ENCODE peak calls at places on chromosomes 11 and 22, in four cellular contexts. One of them, this sample, is unnamed.

GRCh38 chr11:17781221-17781620 is 46.6 kb downstream of the KCNC1 start:
- DNase-seq in RWPE2: no peak
- DNase-seq in A549: no peak
- DNase-seq in heart left ventricle: no peak
- DNase-seq in this sample: peak

GRCh38 chr22:19469421-19469820 is 9.6 kb downstream of the UFD1 start:
- DNase-seq in RWPE2: no peak
- DNase-seq in A549: no peak
- DNase-seq in heart left ventricle: no peak
- DNase-seq in this sample: no peak

GRCh38 chr11:111356660-111357048 is 22.4 kb downstream of the POU2AF1 start:
- DNase-seq in RWPE2: no peak
- DNase-seq in A549: no peak
- DNase-seq in heart left ventricle: no peak
- DNase-seq in this sample: no peak

GRCh38 chr11:106391771-106392412 is 314.4 kb downstream of the AASDHPPT start:
- DNase-seq in RWPE2: no peak
- DNase-seq in A549: no peak
- DNase-seq in heart left ventricle: no peak
- DNase-seq in this sample: no peak

GRCh38 chr11:84249344-84250135 is 963.4 kb upstream of the CCDC90B start:
- DNase-seq in RWPE2: no peak
- DNase-seq in A549: no peak
- DNase-seq in heart left ventricle: no peak
- DNase-seq in this sample: no peak

GRCh38 chr11:69352181-69352580 is 58.2 kb downstream of the MYEOV start:
- DNase-seq in RWPE2: no peak
- DNase-seq in A549: no peak
- DNase-seq in heart left ventricle: no peak
- DNase-seq in this sample: no peak

GRCh38 chr11:47599821-47600377 is 5.7 kb upstream of the C1QTNF4 start:
- DNase-seq in RWPE2: no peak
- DNase-seq in A549: no peak
- DNase-seq in heart left ventricle: no peak
- DNase-seq in this sample: no peak

GRCh38 chr22:17787159-17788022 is 13.1 kb upstream of the BID start:
- DNase-seq in RWPE2: no peak
- DNase-seq in A549: no peak
- DNase-seq in heart left ventricle: no peak
- DNase-seq in this sample: no peak

GRCh38 chr11:2137202-2138071 is 1.8 kb downstream of the IGF2 start:
- DNase-seq in RWPE2: no peak
- DNase-seq in A549: peak
- DNase-seq in heart left ventricle: peak
- DNase-seq in this sample: no peak

GRCh38 chr11:45671246-45672171 is 6.1 kb upstream of the CHST1 start:
- DNase-seq in RWPE2: peak
- DNase-seq in A549: no peak
- DNase-seq in heart left ventricle: no peak
- DNase-seq in this sample: no peak

GRCh38 chr11:87020764-87021365 is 16.9 kb upstream of the TMEM135 start:
- DNase-seq in RWPE2: no peak
- DNase-seq in A549: no peak
- DNase-seq in heart left ventricle: no peak
- DNase-seq in this sample: no peak

GRCh38 chr22:23820748-23821211 is 18.0 kb downstream of the DERL3 start:
- DNase-seq in RWPE2: no peak
- DNase-seq in A549: no peak
- DNase-seq in heart left ventricle: no peak
- DNase-seq in this sample: no peak

GRCh38 chr11:33533668-33534067 is 167.0 kb downstream of the C11orf91 start:
- DNase-seq in RWPE2: no peak
- DNase-seq in A549: no peak
- DNase-seq in heart left ventricle: no peak
- DNase-seq in this sample: no peak

GRCh38 chr22:19998232-19998951 is 18.2 kb downstream of the ARVCF start:
- DNase-seq in RWPE2: no peak
- DNase-seq in A549: no peak
- DNase-seq in heart left ventricle: no peak
- DNase-seq in this sample: no peak

GRCh38 chr11:14124886-14125285 is 162.4 kb downstream of the SPON1 start:
- DNase-seq in RWPE2: no peak
- DNase-seq in A549: no peak
- DNase-seq in heart left ventricle: no peak
- DNase-seq in this sample: no peak

GRCh38 chr11:95593101-95593500 is 196.5 kb downstream of the FAM76B start:
- DNase-seq in RWPE2: no peak
- DNase-seq in A549: no peak
- DNase-seq in heart left ventricle: no peak
- DNase-seq in this sample: no peak

GRCh38 chr22:42330953-42331525 is 60.6 kb upstream of the TCF20 start:
- DNase-seq in RWPE2: no peak
- DNase-seq in A549: no peak
- DNase-seq in heart left ventricle: no peak
- DNase-seq in this sample: no peak

GRCh38 chr22:18044548-18045271 is 20.3 kb upstream of the MICAL3 start:
- DNase-seq in RWPE2: no peak
- DNase-seq in A549: no peak
- DNase-seq in heart left ventricle: peak
- DNase-seq in this sample: no peak

GRCh38 chr11:86696004-86696403 is 23.6 kb upstream of the ME3 start:
- DNase-seq in RWPE2: no peak
- DNase-seq in A549: peak
- DNase-seq in heart left ventricle: no peak
- DNase-seq in this sample: no peak

GRCh38 chr11:110971110-110971509 is 258.9 kb upstream of the ARHGAP20 start:
- DNase-seq in RWPE2: no peak
- DNase-seq in A549: no peak
- DNase-seq in heart left ventricle: no peak
- DNase-seq in this sample: no peak

GRCh38 chr11:128525411-128526243 is 61.7 kb downstream of the ETS1 start:
- DNase-seq in RWPE2: no peak
- DNase-seq in A549: no peak
- DNase-seq in heart left ventricle: no peak
- DNase-seq in this sample: no peak

GRCh38 chr11:62012451-62013265 is 45.2 kb upstream of the FTH1 start:
- DNase-seq in RWPE2: no peak
- DNase-seq in A549: peak
- DNase-seq in heart left ventricle: no peak
- DNase-seq in this sample: no peak

GRCh38 chr11:92384807-92385206 is 160.2 kb downstream of the FAT3 start:
- DNase-seq in RWPE2: no peak
- DNase-seq in A549: no peak
- DNase-seq in heart left ventricle: no peak
- DNase-seq in this sample: no peak

GRCh38 chr11:9672288-9672916 is 8.5 kb downstream of the SWAP70 start:
- DNase-seq in RWPE2: no peak
- DNase-seq in A549: no peak
- DNase-seq in heart left ventricle: no peak
- DNase-seq in this sample: no peak

GRCh38 chr11:93570759-93571413 is 27.7 kb upstream of the SMCO4 start:
- DNase-seq in RWPE2: no peak
- DNase-seq in A549: peak
- DNase-seq in heart left ventricle: peak
- DNase-seq in this sample: no peak

GRCh38 chr11:19868871-19869270 is 156.2 kb downstream of the NAV2 start:
- DNase-seq in RWPE2: no peak
- DNase-seq in A549: no peak
- DNase-seq in heart left ventricle: no peak
- DNase-seq in this sample: no peak

GRCh38 chr11:19628018-19628417 is 84.6 kb upstream of the NAV2 start:
- DNase-seq in RWPE2: peak
- DNase-seq in A549: no peak
- DNase-seq in heart left ventricle: peak
- DNase-seq in this sample: no peak

DNA sequence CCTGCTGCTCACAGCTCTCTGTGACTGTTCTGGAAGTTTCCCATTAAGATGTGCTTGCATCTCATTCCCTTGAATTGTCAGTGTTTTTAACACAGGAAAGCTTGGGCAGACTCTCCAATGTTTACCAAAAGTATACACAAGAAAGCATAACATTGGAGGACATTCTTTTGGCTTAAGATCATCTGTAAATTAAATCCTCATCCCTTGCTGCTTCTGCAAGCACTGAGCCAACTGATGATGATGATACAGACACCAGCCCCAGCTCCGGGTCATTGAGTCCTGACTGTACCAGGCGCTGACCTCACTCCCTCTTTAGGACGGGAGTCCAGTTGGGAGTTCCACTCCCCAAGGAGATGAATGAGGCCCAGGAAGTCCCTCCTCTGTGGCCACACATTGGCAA is 23.8 kb downstream of the CD82 start:
- DNase-seq in RWPE2: no peak
- DNase-seq in A549: no peak
- DNase-seq in heart left ventricle: no peak
- DNase-seq in this sample: no peak
- H3K27ac ChIP-seq in RWPE2: no peak
- H3K27ac ChIP-seq in A549: no peak
- H3K27ac ChIP-seq in heart left ventricle: no peak
- H3K27ac ChIP-seq in this sample: no peak

GRCh38 chr22:46003271-46004091 is 26.5 kb upstream of the WNT7B start:
- DNase-seq in RWPE2: peak
- DNase-seq in A549: no peak
- DNase-seq in heart left ventricle: peak
- DNase-seq in this sample: no peak
- H3K27ac ChIP-seq in RWPE2: peak
- H3K27ac ChIP-seq in A549: peak
- H3K27ac ChIP-seq in heart left ventricle: no peak
- H3K27ac ChIP-seq in this sample: no peak

GRCh38 chr22:43654271-43654670 is 157.8 kb downstream of the EFCAB6 start:
- DNase-seq in RWPE2: no peak
- DNase-seq in A549: no peak
- DNase-seq in heart left ventricle: no peak
- DNase-seq in this sample: no peak
- H3K27ac ChIP-seq in RWPE2: no peak
- H3K27ac ChIP-seq in A549: no peak
- H3K27ac ChIP-seq in heart left ventricle: no peak
- H3K27ac ChIP-seq in this sample: no peak

GRCh38 chr11:42013656-42014201 is 554.3 kb upstream of the LRRC4C start:
- DNase-seq in RWPE2: no peak
- DNase-seq in A549: no peak
- DNase-seq in heart left ventricle: no peak
- DNase-seq in this sample: no peak
- H3K27ac ChIP-seq in RWPE2: no peak
- H3K27ac ChIP-seq in A549: no peak
- H3K27ac ChIP-seq in heart left ventricle: no peak
- H3K27ac ChIP-seq in this sample: no peak

GRCh38 chr22:39254122-39254521 is 9.3 kb upstream of the PDGFB start:
- DNase-seq in RWPE2: no peak
- DNase-seq in A549: no peak
- DNase-seq in heart left ventricle: no peak
- DNase-seq in this sample: no peak

GRCh38 chr22:39255449-39256185 is 10.8 kb upstream of the PDGFB start:
- DNase-seq in RWPE2: no peak
- DNase-seq in A549: no peak
- DNase-seq in heart left ventricle: no peak
- DNase-seq in this sample: no peak

GRCh38 chr22:39256186-39256552 is 11.4 kb upstream of the PDGFB start:
- DNase-seq in RWPE2: no peak
- DNase-seq in A549: no peak
- DNase-seq in heart left ventricle: no peak
- DNase-seq in this sample: no peak

GRCh38 chr22:39253427-39254070 is 8.8 kb upstream of the PDGFB start:
- DNase-seq in RWPE2: no peak
- DNase-seq in A549: peak
- DNase-seq in heart left ventricle: peak
- DNase-seq in this sample: peak

GRCh38 chr22:39254789-39255298 is 10.1 kb upstream of the PDGFB start:
- DNase-seq in RWPE2: no peak
- DNase-seq in A549: peak
- DNase-seq in heart left ventricle: peak
- DNase-seq in this sample: no peak
- H3K27ac ChIP-seq in RWPE2: peak
- H3K27ac ChIP-seq in A549: peak
- H3K27ac ChIP-seq in heart left ventricle: peak
- H3K27ac ChIP-seq in this sample: peak

DNA sequence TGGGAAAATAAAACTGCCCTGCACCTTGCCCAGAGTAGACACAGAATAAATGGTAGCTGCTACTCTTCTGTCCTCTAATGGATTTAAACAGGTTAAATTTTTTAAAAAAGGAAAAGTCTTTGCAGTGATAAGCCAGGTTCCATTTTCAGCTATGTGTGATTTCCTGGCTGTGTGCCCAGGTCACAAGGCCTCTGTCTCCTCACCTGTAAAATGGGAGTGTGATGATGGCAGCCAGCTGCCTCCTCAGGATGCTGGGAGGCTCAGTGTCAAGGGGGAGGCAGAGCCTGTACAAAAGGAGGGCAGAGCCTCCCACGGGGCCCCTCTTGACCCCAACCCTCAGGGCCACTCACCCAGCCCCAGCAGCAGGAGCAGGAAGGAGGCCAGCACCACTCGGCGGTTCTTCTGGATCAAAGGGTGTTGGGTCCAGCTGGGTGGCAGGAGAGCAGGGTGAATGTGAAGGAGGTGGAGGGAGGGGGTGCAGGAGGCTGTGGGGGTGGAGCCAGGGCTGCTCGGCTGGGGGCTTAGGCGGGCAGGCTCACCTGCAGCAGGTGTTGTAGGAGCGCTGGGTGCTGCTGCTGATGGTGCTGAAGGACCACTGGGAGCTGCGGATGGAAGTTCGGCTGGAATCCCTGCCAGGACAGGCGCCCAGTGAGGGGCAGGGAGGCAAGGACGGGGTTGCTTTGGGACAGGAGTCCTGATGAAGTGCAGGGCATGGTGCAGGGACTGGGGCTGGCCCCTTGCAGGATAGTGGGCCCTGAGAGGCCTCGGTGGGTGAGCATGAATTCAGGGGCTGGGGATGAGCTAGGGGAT is 1.9 kb downstream of the TMEM134 start:
- DNase-seq in RWPE2: no peak
- DNase-seq in A549: no peak
- DNase-seq in heart left ventricle: no peak
- DNase-seq in this sample: no peak
- H3K27ac ChIP-seq in RWPE2: peak
- H3K27ac ChIP-seq in A549: no peak
- H3K27ac ChIP-seq in heart left ventricle: no peak
- H3K27ac ChIP-seq in this sample: peak

This sample was measured in left lung.